ENCODE peak calls at places on chromosomes 11 and 22, in ten cellular contexts. V is fibroblast of lung, E is HFFc6, T is HFF-Myc, L is fibroblast of the aortic adventitia, B is A549, N is WTC11, O is ovary, G is lower leg skin, F is foreskin fibroblast. K is an unnamed sample.
A peak's percentile ranks its signal among the peaks of the same experiment; 100 is the strongest.

GRCh38 chr11:32489464-32489863 is 54.1 kb upstream of the WT1 start:
- DNase-seq in L (no peak), T (no peak), G (no peak), N (peak; percentile 33), O (no peak), V (no peak), F (no peak), E (no peak), B (no peak), K (no peak)

GRCh38 chr11:77345621-77346020 is 44.1 kb upstream of the GDPD4 start:
- DNase-seq in E (peak; percentile 83), V (peak; percentile 69), B (no peak), F (peak; percentile 17), G (no peak), L (peak; percentile 43), T (no peak), N (no peak), O (no peak), K (peak; percentile 86)

GRCh38 chr11:33360642-33361041 is 103.5 kb downstream of the HIPK3 start:
- DNase-seq in E (no peak), V (no peak), O (no peak), T (no peak), B (no peak), N (no peak), L (no peak), F (no peak), G (no peak), K (no peak)

GRCh38 chr11:83284501-83285051 is 1.6 kb downstream of the CCDC90B start:
- DNase-seq in B (no peak), T (no peak), L (no peak), E (no peak), F (no peak), N (no peak), V (no peak), G (no peak), O (no peak), K (no peak)

GRCh38 chr11:19025799-19026406 is 34.6 kb downstream of the MRGPRX2 start:
- DNase-seq in N (no peak), B (no peak), T (no peak), L (peak; percentile 39), F (peak; percentile 9), E (peak; percentile 28), G (no peak), V (no peak), O (no peak), K (no peak)

GRCh38 chr11:57269580-57270021 is 32.6 kb upstream of the APLNR start:
- DNase-seq in F (no peak), O (no peak), L (no peak), N (no peak), T (no peak), B (no peak), G (peak; percentile 77), E (peak; percentile 23), V (no peak), K (no peak)

GRCh38 chr22:31818481-31819392 is 64.9 kb downstream of the DEPDC5 start:
- DNase-seq in B (no peak), N (peak; percentile 18), G (no peak), E (peak; percentile 23), V (peak; percentile 7), O (no peak), F (no peak), T (no peak), L (peak; percentile 8), K (no peak)

GRCh38 chr22:49052023-49052538 is 775.6 kb downstream of the BRD1 start:
- DNase-seq in F (no peak), T (no peak), O (no peak), B (no peak), G (no peak), V (peak; percentile 2), E (no peak), L (no peak), N (no peak), K (no peak)

GRCh38 chr11:10348650-10349280 is 43.9 kb downstream of the ADM start:
- DNase-seq in O (no peak), F (peak; percentile 82), V (peak; percentile 84), B (no peak), E (peak; percentile 55), N (no peak), L (peak; percentile 80), G (no peak), T (no peak), K (no peak)

GRCh38 chr22:26043031-26043430 is 126.2 kb upstream of the SEZ6L start:
- DNase-seq in O (no peak), G (no peak), E (no peak), B (no peak), F (no peak), T (no peak), V (no peak), L (no peak), N (no peak), K (no peak)

GRCh38 chr11:111944139-111944538 is 7.0 kb downstream of the DIXDC1 start:
- DNase-seq in V (peak; percentile 67), L (peak; percentile 82), N (no peak), O (no peak), T (no peak), F (peak; percentile 88), G (no peak), E (peak; percentile 88), B (no peak), K (peak; percentile 82)

GRCh38 chr11:95849087-95849825 is 59.0 kb downstream of the CEP57 start:
- DNase-seq in T (peak; percentile 52), O (peak; percentile 36), F (peak; percentile 38), V (peak; percentile 85), N (peak; percentile 30), E (peak; percentile 82), G (peak; percentile 84), L (peak; percentile 84), B (peak; percentile 8), K (no peak)

GRCh38 chr11:6269994-6270393 is 10.4 kb downstream of the CCKBR start:
- DNase-seq in G (no peak), T (no peak), L (no peak), B (no peak), N (peak; percentile 59), V (no peak), F (no peak), E (no peak), O (no peak), K (no peak)
- TF ChIP-seq CTCF in G (no peak), T (peak; percentile 22), L (no peak), B (no peak), N (peak; percentile 60), V (no peak), F (no peak), E (no peak), O (no peak), K (no peak)

GRCh38 chr11:70671611-70672010 is 273.3 kb downstream of the CTTN start:
- DNase-seq in T (no peak), F (no peak), N (no peak), E (no peak), B (no peak), L (no peak), V (no peak), G (no peak), O (no peak), K (no peak)

GRCh38 chr11:70672991-70673670 is 274.8 kb downstream of the CTTN start:
- DNase-seq in T (no peak), V (no peak), B (no peak), F (no peak), G (no peak), E (no peak), N (no peak), L (no peak), O (no peak), K (no peak)

GRCh38 chr11:70677232-70677916 is 279.0 kb downstream of the CTTN start:
- DNase-seq in G (no peak), N (no peak), B (no peak), V (no peak), O (no peak), L (no peak), F (no peak), T (no peak), E (no peak), K (no peak)

GRCh38 chr11:70675697-70676374 is 277.5 kb downstream of the CTTN start:
- DNase-seq in L (no peak), N (no peak), G (no peak), B (no peak), V (no peak), E (no peak), T (no peak), F (no peak), O (no peak), K (no peak)

GRCh38 chr11:70674605-70675004 is 276.3 kb downstream of the CTTN start:
- DNase-seq in T (no peak), N (no peak), O (no peak), L (no peak), V (no peak), G (no peak), F (no peak), B (no peak), E (no peak), K (no peak)
- TF ChIP-seq CTCF in T (no peak), N (no peak), O (no peak), L (no peak), V (no peak), G (no peak), F (no peak), B (no peak), E (no peak), K (no peak)

GRCh38 chr11:62061356-62062222 is 62.2 kb upstream of the INCENP start:
- DNase-seq in V (no peak), O (no peak), T (no peak), N (no peak), L (no peak), G (no peak), E (no peak), B (no peak), F (no peak), K (no peak)
- TF ChIP-seq CTCF in V (no peak), O (no peak), T (no peak), N (no peak), L (no peak), G (no peak), E (no peak), B (no peak), F (no peak), K (no peak)

GRCh38 chr22:24271406-24271760 is 752 bp downstream of the SPECC1L start:
- DNase-seq in O (peak; percentile 58), N (no peak), F (no peak), B (no peak), L (peak; percentile 44), V (peak; percentile 34), E (no peak), G (no peak), T (no peak), K (no peak)

GRCh38 chr22:24265734-24266133 is 4.9 kb upstream of the SPECC1L start:
- DNase-seq in G (peak; percentile 20), F (no peak), E (no peak), V (no peak), T (no peak), O (no peak), L (no peak), N (no peak), B (no peak), K (no peak)

DNA sequence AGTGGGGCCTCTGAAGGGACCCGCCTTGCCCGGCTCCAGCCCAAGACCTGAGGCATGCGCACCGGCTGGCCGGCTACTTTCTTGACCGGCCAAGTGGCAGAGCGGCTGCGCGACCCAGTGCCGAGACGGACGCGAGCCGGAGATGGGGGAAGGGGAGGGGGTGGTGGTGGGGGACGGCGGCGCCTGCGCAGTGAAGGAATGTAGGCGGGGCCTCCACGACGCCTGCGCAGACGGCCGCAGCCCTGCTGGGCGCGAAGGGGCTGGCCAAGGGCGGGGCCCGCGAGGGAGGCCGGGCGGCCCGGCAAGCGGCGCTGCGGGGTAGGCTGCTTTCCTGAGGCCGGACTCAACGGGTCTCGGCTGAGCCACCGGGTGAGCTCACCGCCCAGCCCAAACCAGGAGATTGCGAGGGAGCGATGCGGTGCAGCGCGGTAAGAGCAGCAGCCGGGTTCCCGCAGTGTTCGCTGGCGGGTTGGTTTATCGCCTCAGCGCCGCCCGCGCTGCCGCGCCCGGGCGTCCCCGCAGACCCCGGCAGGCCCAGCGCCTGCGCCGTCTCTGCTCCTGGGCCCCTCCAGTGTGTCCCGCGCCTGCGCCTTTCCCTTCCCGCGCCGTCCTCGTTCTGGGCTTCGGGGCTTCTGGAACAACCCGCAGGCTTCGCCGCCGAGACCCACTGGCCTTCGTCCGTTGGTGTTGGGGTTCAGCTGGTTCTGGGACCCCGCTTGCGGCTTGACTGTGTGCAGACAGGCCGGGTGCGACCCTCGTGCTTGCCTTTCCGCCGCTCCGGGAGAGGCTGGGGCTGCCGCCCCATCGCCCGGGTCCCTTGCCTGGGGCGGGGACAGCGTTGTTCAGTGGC is at the start of gene SPECC1L:
- DNase-seq in F (peak; percentile 91), L (peak; percentile 94), B (peak; percentile 71), V (peak; percentile 93), T (no peak), G (peak; percentile 98), E (peak; percentile 88), O (peak; percentile 96), N (peak; percentile 93), K (no peak)
- TF ChIP-seq CTCF in F (no peak), L (no peak), B (no peak), V (no peak), T (no peak), G (no peak), E (peak; percentile 41), O (no peak), N (no peak), K (peak; percentile 13)